ENCODE peak calls at places on chromosomes 1 and 21, in five cellular contexts. N is breast epithelium, B is aorta, Q is body of pancreas, W is heart left ventricle. A is an unnamed sample.

GRCh38 chr1:96520542-96520941 is 201.0 kb upstream of the PTBP2 start:
- DNase-seq in N (no peak), B (no peak), Q (no peak), W (no peak), A (no peak)

GRCh38 chr1:162145966-162146696 is 76.6 kb downstream of the NOS1AP start:
- DNase-seq in N (no peak), B (no peak), Q (no peak), W (no peak), A (no peak)

GRCh38 chr1:6128276-6129081 is 51.6 kb downstream of the CHD5 start:
- DNase-seq in N (no peak), B (peak; percentile 48), Q (peak; percentile 9), W (peak; percentile 23), A (no peak)

GRCh38 chr1:226002667-226003501 is 3.7 kb upstream of the SDE2 start:
- DNase-seq in N (no peak), B (peak; percentile 79), Q (peak; percentile 65), W (peak; percentile 81), A (no peak)

GRCh38 chr1:161905269-161905884 is 118.3 kb downstream of the OLFML2B start:
- DNase-seq in N (no peak), B (no peak), Q (peak; percentile 21), W (no peak), A (no peak)

GRCh38 chr1:184141481-184141880 is 90.0 kb downstream of the TSEN15 start:
- DNase-seq in N (no peak), B (no peak), Q (no peak), W (no peak), A (no peak)

GRCh38 chr21:45496968-45497845 is 45.0 kb downstream of the SLC19A1 start:
- DNase-seq in N (no peak), B (peak; percentile 44), Q (peak; percentile 9), W (peak; percentile 18), A (no peak)

GRCh38 chr1:64663654-64664053 is 81.2 kb upstream of the RAVER2 start:
- DNase-seq in N (no peak), B (no peak), Q (no peak), W (no peak), A (no peak)

GRCh38 chr1:59604191-59604590 is 210.6 kb upstream of the HOOK1 start:
- DNase-seq in N (no peak), B (no peak), Q (no peak), W (no peak), A (no peak)

GRCh38 chr21:26451014-26451740 is 121.9 kb downstream of the CYYR1 start:
- DNase-seq in N (no peak), B (no peak), Q (no peak), W (no peak), A (no peak)

GRCh38 chr1:213564215-213564659 is 423.5 kb upstream of the PROX1 start:
- DNase-seq in N (no peak), B (no peak), Q (peak; percentile 47), W (no peak), A (no peak)

GRCh38 chr1:41975850-41976569 is 57.3 kb upstream of the HIVEP3 start:
- DNase-seq in N (no peak), B (no peak), Q (no peak), W (no peak), A (no peak)

GRCh38 chr1:53430256-53430655 is 28.9 kb upstream of the DMRTB1 start:
- DNase-seq in N (no peak), B (no peak), Q (no peak), W (no peak), A (no peak)

GRCh38 chr1:39255212-39255611 is 50.7 kb downstream of the MACF1 start:
- DNase-seq in N (no peak), B (no peak), Q (no peak), W (no peak), A (no peak)

GRCh38 chr21:38470762-38471161 is 27.5 kb downstream of the ERG start:
- DNase-seq in N (no peak), B (no peak), Q (no peak), W (no peak), A (no peak)

GRCh38 chr1:110408488-110408887 is 994 bp upstream of the LAMTOR5 start:
- DNase-seq in N (no peak), B (no peak), Q (no peak), W (no peak), A (no peak)

DNA sequence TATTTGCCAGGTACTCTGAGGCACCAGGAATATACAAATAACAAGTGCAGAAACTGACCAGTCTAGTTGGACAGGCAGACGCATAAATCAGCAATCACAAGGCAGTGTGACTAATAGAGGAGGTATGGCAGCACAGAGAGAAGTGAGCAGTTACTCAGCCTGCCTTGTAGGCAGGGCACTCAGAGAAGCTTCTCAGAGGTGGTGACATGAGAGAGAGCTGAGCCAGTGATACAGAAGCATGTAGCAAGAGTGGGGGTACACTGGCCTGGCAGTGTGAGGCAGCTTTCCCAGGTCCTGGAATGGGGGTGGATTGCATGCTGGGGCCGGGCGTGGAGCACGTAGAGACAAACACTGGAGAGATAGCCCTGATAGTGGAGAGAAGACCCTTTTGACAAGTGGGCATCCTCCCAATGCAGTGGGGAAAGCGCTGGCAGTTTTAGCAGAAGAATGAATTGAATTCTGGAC is 7.8 kb downstream of the PHLDA3 start:
- DNase-seq in N (no peak), B (peak; percentile 68), Q (peak; percentile 76), W (peak; percentile 75), A (no peak)
- H3K27ac ChIP-seq in N (peak overlapping the region; percentile 92), B (peak overlapping the region; percentile 83), Q (peak overlapping the region; percentile 63), W (peak overlapping the region; percentile 36), A (peak overlapping the region; percentile 92)

GRCh38 chr1:36775716-36776115 is 258.6 kb downstream of the GRIK3 start:
- DNase-seq in N (no peak), B (no peak), Q (no peak), W (no peak), A (no peak)
- H3K27ac ChIP-seq in N (no peak overlapping the region), B (no peak overlapping the region), Q (no peak overlapping the region), W (no peak overlapping the region), A (no peak overlapping the region)

GRCh38 chr1:2969870-2970291 is 51.4 kb upstream of the ACTRT2 start:
- DNase-seq in N (peak; percentile 34), B (no peak), Q (no peak), W (no peak), A (no peak)
- H3K27ac ChIP-seq in N (no peak overlapping the region), B (no peak overlapping the region), Q (no peak overlapping the region), W (no peak overlapping the region), A (peak overlapping the region; percentile 100)

GRCh38 chr1:183030053-183030452 is 6.8 kb downstream of the LAMC1 start:
- DNase-seq in N (no peak), B (no peak), Q (no peak), W (no peak), A (no peak)
- H3K27ac ChIP-seq in N (no peak overlapping the region), B (peak overlapping the region; percentile 82), Q (no peak overlapping the region), W (peak overlapping the region; percentile 4), A (no peak overlapping the region)

DNA sequence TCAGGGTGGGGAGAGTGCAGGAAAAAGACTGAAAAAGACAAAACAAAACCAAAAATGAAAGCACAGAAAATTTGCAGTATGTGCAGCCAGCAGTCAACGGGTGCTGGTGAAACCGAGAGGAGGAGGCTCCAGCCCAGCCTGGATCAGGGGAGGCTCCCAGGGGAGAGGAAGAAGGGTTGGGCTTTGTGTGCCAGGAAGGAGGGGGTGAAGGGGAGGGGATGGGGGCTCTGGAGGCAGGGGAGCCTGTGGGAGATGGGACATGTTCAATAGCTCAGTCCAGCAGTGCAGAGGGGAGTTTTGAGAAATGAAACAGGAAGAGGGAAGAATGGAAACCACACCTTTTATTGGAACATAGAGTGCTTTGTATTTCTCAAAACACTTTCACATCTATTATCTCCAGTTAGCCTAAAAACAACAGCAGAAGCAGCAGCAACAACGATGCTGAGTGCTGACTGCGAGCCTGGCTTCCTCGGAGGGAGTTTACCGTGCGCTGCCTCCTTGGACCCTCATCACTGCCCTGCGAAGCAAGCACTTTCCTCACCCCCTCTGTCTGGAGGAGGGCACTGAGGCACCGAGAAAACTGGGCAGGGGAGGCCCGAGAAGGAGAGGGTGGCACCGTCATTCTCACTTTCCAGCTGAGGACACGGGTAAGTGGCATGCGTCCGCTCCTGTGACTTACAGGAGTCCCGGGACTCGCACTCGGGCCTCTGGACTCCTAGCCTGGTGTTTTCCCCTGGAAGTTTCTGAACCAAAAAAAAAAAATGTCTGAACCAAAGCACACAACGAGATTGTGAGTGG is 62.9 kb downstream of the MDM4 start:
- DNase-seq in N (no peak), B (no peak), Q (no peak), W (peak; percentile 39), A (no peak)
- H3K27ac ChIP-seq in N (peak overlapping the region; percentile 63), B (no peak overlapping the region), Q (peak overlapping the region; percentile 19), W (peak overlapping the region; percentile 63), A (no peak overlapping the region)